ENCODE peak calls at places on chromosomes 2 and 18, in ten cellular contexts. T, S, W, Z, J, V, H, N, C and U are unnamed samples.

GRCh38 chr2:53787255-53787910 is 539 bp downstream of the ERLEC1 start:
- ATAC-seq in T (peak), S (peak), W (peak), Z (peak), J (peak), V (peak), H (peak), N (peak), C (peak), U (peak)

GRCh38 chr2:126777620-126777978 is 121.1 kb upstream of the TEX51 start:
- ATAC-seq in T (no peak), S (peak), W (no peak), Z (peak), J (no peak), V (no peak), H (no peak), N (no peak), C (no peak), U (no peak)

GRCh38 chr2:10502803-10503107 is 54.6 kb upstream of the ODC1 start:
- ATAC-seq in T (no peak), S (no peak), W (no peak), Z (no peak), J (no peak), V (no peak), H (no peak), N (no peak), C (no peak), U (no peak)

GRCh38 chr2:203586696-203587095 is 51.6 kb upstream of the RAPH1 start:
- ATAC-seq in T (no peak), S (no peak), W (no peak), Z (no peak), J (no peak), V (no peak), H (no peak), N (no peak), C (no peak), U (no peak)

GRCh38 chr2:71379086-71379485 is 47.5 kb downstream of the ZNF638 start:
- ATAC-seq in T (no peak), S (peak), W (peak), Z (peak), J (no peak), V (no peak), H (no peak), N (peak), C (no peak), U (no peak)

GRCh38 chr2:182618672-182619079 is 97.4 kb upstream of the DNAJC10 start:
- ATAC-seq in T (peak), S (no peak), W (no peak), Z (no peak), J (no peak), V (no peak), H (no peak), N (no peak), C (peak), U (no peak)

GRCh38 chr2:173831312-173832229 is 133.6 kb downstream of the SP3 start:
- ATAC-seq in T (peak), S (peak), W (no peak), Z (peak), J (peak), V (peak), H (no peak), N (peak), C (peak), U (peak)

GRCh38 chr2:143259368-143259958 is 130.2 kb downstream of the ARHGAP15 start:
- ATAC-seq in T (no peak), S (peak), W (peak), Z (peak), J (peak), V (peak), H (peak), N (peak), C (peak), U (peak)

GRCh38 chr2:8849322-8849721 is 11.9 kb upstream of the KIDINS220 start:
- ATAC-seq in T (no peak), S (no peak), W (no peak), Z (peak), J (no peak), V (peak), H (no peak), N (no peak), C (no peak), U (no peak)

GRCh38 chr2:168915433-168916328 is 14.6 kb downstream of the G6PC2 start:
- ATAC-seq in T (no peak), S (no peak), W (no peak), Z (no peak), J (no peak), V (no peak), H (no peak), N (no peak), C (no peak), U (no peak)

GRCh38 chr2:176130153-176130916 is 830 bp downstream of the HOXD8 start:
- ATAC-seq in T (no peak), S (no peak), W (peak), Z (peak), J (peak), V (peak), H (peak), N (no peak), C (peak), U (peak)

GRCh38 chr18:12064086-12064763 is 29.4 kb upstream of the ANKRD62 start:
- ATAC-seq in T (no peak), S (no peak), W (no peak), Z (no peak), J (no peak), V (no peak), H (no peak), N (no peak), C (no peak), U (no peak)

GRCh38 chr2:8484502-8485283 is 197.2 kb upstream of the ID2 start:
- ATAC-seq in T (no peak), S (no peak), W (no peak), Z (no peak), J (no peak), V (no peak), H (peak), N (no peak), C (no peak), U (no peak)

GRCh38 chr2:23697676-23698075 is 229.2 kb downstream of the ATAD2B start:
- ATAC-seq in T (no peak), S (no peak), W (no peak), Z (no peak), J (no peak), V (no peak), H (no peak), N (no peak), C (no peak), U (no peak)

GRCh38 chr18:13613591-13614317 is 112.6 kb downstream of the FAM210A start:
- ATAC-seq in T (no peak), S (no peak), W (no peak), Z (no peak), J (no peak), V (no peak), H (no peak), N (no peak), C (no peak), U (no peak)

GRCh38 chr18:70295192-70295522 is 6.3 kb downstream of the SOCS6 start:
- ATAC-seq in T (peak), S (no peak), W (no peak), Z (no peak), J (no peak), V (no peak), H (no peak), N (no peak), C (no peak), U (no peak)

GRCh38 chr2:189204322-189204941 is 24.9 kb upstream of the COL5A2 start:
- ATAC-seq in T (no peak), S (no peak), W (peak), Z (peak), J (no peak), V (no peak), H (no peak), N (no peak), C (no peak), U (no peak)

GRCh38 chr2:105387225-105387624 is 11.6 kb downstream of the FHL2 start:
- ATAC-seq in T (no peak), S (no peak), W (no peak), Z (no peak), J (no peak), V (no peak), H (no peak), N (no peak), C (no peak), U (no peak)

GRCh38 chr2:144484201-144484948 is 35.5 kb downstream of the ZEB2 start:
- ATAC-seq in T (peak), S (no peak), W (no peak), Z (peak), J (no peak), V (no peak), H (no peak), N (no peak), C (peak), U (no peak)

GRCh38 chr18:46260016-46260878 is 156.1 kb downstream of the HAUS1 start:
- ATAC-seq in T (no peak), S (no peak), W (no peak), Z (no peak), J (no peak), V (peak), H (no peak), N (no peak), C (peak), U (no peak)

GRCh38 chr2:36408198-36408703 is 52.7 kb downstream of the CRIM1 start:
- ATAC-seq in T (peak), S (peak), W (peak), Z (peak), J (peak), V (peak), H (no peak), N (peak), C (peak), U (peak)

GRCh38 chr2:42872736-42873135 is 80.4 kb upstream of the HAAO start:
- ATAC-seq in T (no peak), S (no peak), W (no peak), Z (no peak), J (no peak), V (no peak), H (no peak), N (peak), C (peak), U (peak)

GRCh38 chr2:19667536-19667949 is 234.2 kb downstream of the TTC32 start:
- ATAC-seq in T (no peak), S (no peak), W (no peak), Z (no peak), J (no peak), V (no peak), H (no peak), N (no peak), C (peak), U (no peak)

GRCh38 chr2:119929537-119929936 is 83.3 kb upstream of the EPB41L5 start:
- ATAC-seq in T (no peak), S (no peak), W (no peak), Z (no peak), J (peak), V (peak), H (peak), N (no peak), C (no peak), U (no peak)

GRCh38 chr2:238099709-238100048 is 461 bp upstream of the ESPNL start:
- ATAC-seq in T (no peak), S (no peak), W (no peak), Z (no peak), J (no peak), V (no peak), H (no peak), N (no peak), C (no peak), U (no peak)

GRCh38 chr2:125004091-125004800 is 979.2 kb downstream of the CNTNAP5 start:
- ATAC-seq in T (no peak), S (no peak), W (no peak), Z (no peak), J (no peak), V (no peak), H (no peak), N (no peak), C (no peak), U (no peak)

GRCh38 chr2:101984656-101985055 is 7.1 kb upstream of the IL1R2 start:
- ATAC-seq in T (no peak), S (no peak), W (no peak), Z (no peak), J (no peak), V (no peak), H (no peak), N (no peak), C (no peak), U (no peak)

GRCh38 chr2:184534986-184535385 is 63.3 kb upstream of the ZNF804A start:
- ATAC-seq in T (no peak), S (no peak), W (no peak), Z (no peak), J (no peak), V (no peak), H (no peak), N (no peak), C (no peak), U (no peak)

GRCh38 chr2:126685629-126686028 is 29.7 kb downstream of the GYPC start:
- ATAC-seq in T (no peak), S (no peak), W (no peak), Z (no peak), J (no peak), V (no peak), H (no peak), N (no peak), C (no peak), U (no peak)

GRCh38 chr2:105498281-105498846 is 99.5 kb upstream of the FHL2 start:
- ATAC-seq in T (peak), S (no peak), W (no peak), Z (no peak), J (no peak), V (no peak), H (no peak), N (no peak), C (peak), U (no peak)

GRCh38 chr2:134217316-134217715 is 36.6 kb upstream of the MGAT5 start:
- ATAC-seq in T (no peak), S (no peak), W (no peak), Z (no peak), J (no peak), V (no peak), H (peak), N (no peak), C (no peak), U (no peak)

GRCh38 chr2:134220525-134220924 is 33.3 kb upstream of the MGAT5 start:
- ATAC-seq in T (peak), S (no peak), W (no peak), Z (peak), J (peak), V (peak), H (no peak), N (no peak), C (peak), U (no peak)

GRCh38 chr2:134218414-134218813 is 35.5 kb upstream of the MGAT5 start:
- ATAC-seq in T (no peak), S (no peak), W (no peak), Z (no peak), J (no peak), V (peak), H (no peak), N (no peak), C (no peak), U (no peak)

GRCh38 chr2:134217924-134218323 is 35.9 kb upstream of the MGAT5 start:
- ATAC-seq in T (no peak), S (no peak), W (no peak), Z (no peak), J (no peak), V (peak), H (peak), N (no peak), C (no peak), U (no peak)

GRCh38 chr2:134218928-134219707 is 34.8 kb upstream of the MGAT5 start:
- ATAC-seq in T (peak), S (no peak), W (no peak), Z (peak), J (peak), V (peak), H (peak), N (peak), C (peak), U (peak)
- H3K27ac ChIP-seq in T (peak), S (no peak), W (no peak), Z (no peak), J (no peak), V (no peak), H (peak), N (no peak), C (peak), U (no peak)

GRCh38 chr18:27789406-27789805 is 387.5 kb downstream of the CDH2 start:
- ATAC-seq in T (no peak), S (no peak), W (no peak), Z (no peak), J (no peak), V (no peak), H (no peak), N (no peak), C (no peak), U (no peak)

GRCh38 chr18:27794527-27794926 is 382.4 kb downstream of the CDH2 start:
- ATAC-seq in T (no peak), S (no peak), W (no peak), Z (no peak), J (no peak), V (no peak), H (no peak), N (no peak), C (peak), U (no peak)

GRCh38 chr18:27787543-27787942 is 389.4 kb downstream of the CDH2 start:
- ATAC-seq in T (no peak), S (no peak), W (no peak), Z (no peak), J (no peak), V (no peak), H (no peak), N (no peak), C (no peak), U (no peak)

GRCh38 chr18:27797484-27797883 is 379.4 kb downstream of the CDH2 start:
- ATAC-seq in T (no peak), S (no peak), W (no peak), Z (no peak), J (no peak), V (no peak), H (no peak), N (no peak), C (no peak), U (no peak)

DNA sequence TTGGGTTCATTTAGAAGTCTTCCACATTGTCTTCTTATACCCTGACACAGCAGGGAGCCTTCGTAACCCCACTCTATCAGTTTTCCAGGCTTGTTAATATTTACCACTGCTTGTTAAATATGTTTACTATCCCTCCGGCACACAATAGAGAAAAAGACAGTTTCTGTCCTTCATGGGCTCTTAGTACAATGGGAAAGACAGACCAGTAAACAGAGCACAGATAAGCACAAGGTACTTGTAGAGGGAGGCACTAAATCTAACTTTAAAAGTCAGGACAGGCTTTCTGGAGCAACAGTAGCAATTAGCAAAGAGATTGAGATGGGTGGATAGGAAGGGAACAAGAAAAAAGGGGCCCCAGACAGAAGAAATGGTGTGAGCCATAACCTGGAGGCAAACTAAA is 383.9 kb downstream of the CDH2 start:
- ATAC-seq in T (no peak), S (no peak), W (no peak), Z (no peak), J (no peak), V (no peak), H (no peak), N (no peak), C (no peak), U (no peak)
- H3K27ac ChIP-seq in T (no peak), S (no peak), W (no peak), Z (no peak), J (no peak), V (no peak), H (no peak), N (no peak), C (no peak), U (no peak)

GRCh38 chr2:200383380-200384110 is 77.1 kb downstream of the SPATS2L start:
- ATAC-seq in T (no peak), S (no peak), W (no peak), Z (no peak), J (peak), V (peak), H (peak), N (peak), C (peak), U (peak)
- H3K27ac ChIP-seq in T (peak), S (peak), W (peak), Z (no peak), J (peak), V (peak), H (peak), N (no peak), C (peak), U (peak)

DNA sequence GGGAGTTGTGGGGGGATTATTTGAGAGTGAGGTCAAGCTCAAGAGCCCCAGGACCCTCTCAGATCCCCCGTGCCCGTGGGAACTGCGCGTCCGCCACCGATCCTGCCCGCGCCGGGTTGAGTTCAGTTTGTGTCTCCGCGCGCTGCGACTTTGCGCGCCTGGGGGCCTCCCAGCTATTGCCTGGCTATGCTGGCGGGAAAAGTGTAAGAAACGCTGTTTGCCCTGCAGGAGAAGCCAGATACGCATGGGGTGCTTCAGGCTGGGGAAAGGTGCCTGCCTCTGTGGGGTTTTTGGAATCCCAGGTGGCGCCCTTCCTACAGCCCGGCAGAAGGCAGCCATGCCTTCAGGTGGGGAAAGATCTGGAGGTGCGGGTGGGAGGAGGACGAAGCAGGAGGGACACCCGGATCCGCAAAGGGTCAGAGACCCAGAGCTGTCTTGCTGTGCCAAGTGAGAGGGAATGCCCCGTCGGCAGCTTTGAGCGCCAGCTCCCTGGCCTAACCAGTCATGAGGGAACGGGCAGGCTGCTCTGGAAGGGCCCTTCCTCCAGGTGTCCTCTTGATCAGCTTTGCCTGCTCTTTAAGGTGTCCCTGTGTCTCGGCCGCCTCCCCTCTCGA is 22.5 kb downstream of the TEX44 start:
- ATAC-seq in T (no peak), S (no peak), W (no peak), Z (no peak), J (no peak), V (no peak), H (no peak), N (no peak), C (no peak), U (no peak)
- H3K27ac ChIP-seq in T (peak), S (no peak), W (peak), Z (no peak), J (peak), V (peak), H (no peak), N (peak), C (peak), U (peak)

GRCh38 chr2:232981767-232982360 is 31.2 kb downstream of the NGEF start:
- ATAC-seq in T (no peak), S (peak), W (no peak), Z (no peak), J (no peak), V (no peak), H (no peak), N (peak), C (no peak), U (no peak)
- H3K27ac ChIP-seq in T (no peak), S (no peak), W (peak), Z (no peak), J (no peak), V (no peak), H (no peak), N (no peak), C (no peak), U (no peak)

GRCh38 chr2:18154259-18154658 is 275.8 kb downstream of the KCNS3 start:
- ATAC-seq in T (no peak), S (no peak), W (no peak), Z (no peak), J (no peak), V (no peak), H (no peak), N (no peak), C (no peak), U (no peak)
- H3K27ac ChIP-seq in T (no peak), S (no peak), W (no peak), Z (no peak), J (no peak), V (no peak), H (no peak), N (no peak), C (no peak), U (no peak)

GRCh38 chr2:25302758-25303436 is 38.8 kb downstream of the DNMT3A start:
- ATAC-seq in T (no peak), S (no peak), W (no peak), Z (no peak), J (no peak), V (no peak), H (no peak), N (no peak), C (no peak), U (no peak)

GRCh38 chr2:25304339-25304728 is 37.4 kb downstream of the DNMT3A start:
- ATAC-seq in T (no peak), S (no peak), W (no peak), Z (no peak), J (no peak), V (peak), H (no peak), N (no peak), C (no peak), U (no peak)

GRCh38 chr2:25300001-25300400 is 41.7 kb downstream of the DNMT3A start:
- ATAC-seq in T (no peak), S (no peak), W (no peak), Z (no peak), J (no peak), V (no peak), H (no peak), N (no peak), C (no peak), U (no peak)

GRCh38 chr2:25303517-25304338 is 38.0 kb downstream of the DNMT3A start:
- ATAC-seq in T (no peak), S (no peak), W (no peak), Z (no peak), J (no peak), V (peak), H (no peak), N (no peak), C (no peak), U (no peak)

GRCh38 chr2:25301453-25302352 is 40.0 kb downstream of the DNMT3A start:
- ATAC-seq in T (no peak), S (no peak), W (peak), Z (no peak), J (no peak), V (peak), H (peak), N (no peak), C (no peak), U (peak)
- H3K27ac ChIP-seq in T (no peak), S (no peak), W (no peak), Z (no peak), J (no peak), V (peak), H (no peak), N (no peak), C (no peak), U (no peak)